ENCODE peak calls at places on chromosomes 11 and 22, in ten cellular contexts. One of them, this sample, is unnamed.

GRCh38 chr11:102422817-102423725 is 29.5 kb downstream of the TMEM123 start:
- DNase-seq in stimulated activated CD4-positive, alpha-beta T cell treated with anti-CD3 and anti-CD28 coated beads, Interleukin-4, amount 100 ng/mL, for 24 hours: no peak
- DNase-seq in caudate nucleus: no peak
- DNase-seq in epithelial cell of esophagus: no peak
- DNase-seq in T-helper 22 cell: no peak
- DNase-seq in NCI-H345: no peak
- DNase-seq in stimulated activated CD8-positive, alpha-beta memory T cell treated with anti-CD3 and anti-CD28 coated beads, Interleukin-15, amount 100 ng/mL, for 4 hours: no peak
- DNase-seq in activated CD4-positive, alpha-beta T cell treated with anti-CD3 and anti-CD28 coated beads for 24 hours: no peak
- DNase-seq in NCI-H460: no peak
- DNase-seq in NB4: no peak
- DNase-seq in this sample: no peak

GRCh38 chr22:36197601-36198146 is 3.9 kb downstream of the APOL4 start:
- DNase-seq in stimulated activated CD4-positive, alpha-beta T cell treated with anti-CD3 and anti-CD28 coated beads, Interleukin-4, amount 100 ng/mL, for 24 hours: no peak
- DNase-seq in caudate nucleus: no peak
- DNase-seq in epithelial cell of esophagus: no peak
- DNase-seq in T-helper 22 cell: no peak
- DNase-seq in NCI-H345: no peak
- DNase-seq in stimulated activated CD8-positive, alpha-beta memory T cell treated with anti-CD3 and anti-CD28 coated beads, Interleukin-15, amount 100 ng/mL, for 4 hours: no peak
- DNase-seq in activated CD4-positive, alpha-beta T cell treated with anti-CD3 and anti-CD28 coated beads for 24 hours: no peak
- DNase-seq in NCI-H460: no peak
- DNase-seq in NB4: peak; percentile 75
- DNase-seq in this sample: peak; percentile 73

GRCh38 chr22:44707178-44707577 is 5.2 kb downstream of the PRR5 start:
- DNase-seq in stimulated activated CD4-positive, alpha-beta T cell treated with anti-CD3 and anti-CD28 coated beads, Interleukin-4, amount 100 ng/mL, for 24 hours: no peak
- DNase-seq in caudate nucleus: no peak
- DNase-seq in epithelial cell of esophagus: no peak
- DNase-seq in T-helper 22 cell: no peak
- DNase-seq in NCI-H345: no peak
- DNase-seq in stimulated activated CD8-positive, alpha-beta memory T cell treated with anti-CD3 and anti-CD28 coated beads, Interleukin-15, amount 100 ng/mL, for 4 hours: no peak
- DNase-seq in activated CD4-positive, alpha-beta T cell treated with anti-CD3 and anti-CD28 coated beads for 24 hours: no peak
- DNase-seq in NCI-H460: no peak
- DNase-seq in NB4: no peak
- DNase-seq in this sample: no peak

GRCh38 chr11:62842171-62842717 is 2.9 kb upstream of the WDR74 start:
- DNase-seq in stimulated activated CD4-positive, alpha-beta T cell treated with anti-CD3 and anti-CD28 coated beads, Interleukin-4, amount 100 ng/mL, for 24 hours: peak; percentile 37
- DNase-seq in caudate nucleus: no peak
- DNase-seq in epithelial cell of esophagus: no peak
- DNase-seq in T-helper 22 cell: peak; percentile 22
- DNase-seq in NCI-H345: no peak
- DNase-seq in stimulated activated CD8-positive, alpha-beta memory T cell treated with anti-CD3 and anti-CD28 coated beads, Interleukin-15, amount 100 ng/mL, for 4 hours: no peak
- DNase-seq in activated CD4-positive, alpha-beta T cell treated with anti-CD3 and anti-CD28 coated beads for 24 hours: no peak
- DNase-seq in NCI-H460: no peak
- DNase-seq in NB4: peak; percentile 70
- DNase-seq in this sample: peak; percentile 42

GRCh38 chr11:45272701-45273100 is 13.4 kb downstream of the SYT13 start:
- DNase-seq in stimulated activated CD4-positive, alpha-beta T cell treated with anti-CD3 and anti-CD28 coated beads, Interleukin-4, amount 100 ng/mL, for 24 hours: no peak
- DNase-seq in caudate nucleus: no peak
- DNase-seq in epithelial cell of esophagus: peak; percentile 21
- DNase-seq in T-helper 22 cell: no peak
- DNase-seq in NCI-H345: peak; percentile 61
- DNase-seq in stimulated activated CD8-positive, alpha-beta memory T cell treated with anti-CD3 and anti-CD28 coated beads, Interleukin-15, amount 100 ng/mL, for 4 hours: no peak
- DNase-seq in activated CD4-positive, alpha-beta T cell treated with anti-CD3 and anti-CD28 coated beads for 24 hours: no peak
- DNase-seq in NCI-H460: no peak
- DNase-seq in NB4: no peak
- DNase-seq in this sample: no peak

GRCh38 chr11:76769071-76769560 is 14.0 kb upstream of the TSKU start:
- DNase-seq in stimulated activated CD4-positive, alpha-beta T cell treated with anti-CD3 and anti-CD28 coated beads, Interleukin-4, amount 100 ng/mL, for 24 hours: no peak
- DNase-seq in caudate nucleus: no peak
- DNase-seq in epithelial cell of esophagus: no peak
- DNase-seq in T-helper 22 cell: no peak
- DNase-seq in NCI-H345: no peak
- DNase-seq in stimulated activated CD8-positive, alpha-beta memory T cell treated with anti-CD3 and anti-CD28 coated beads, Interleukin-15, amount 100 ng/mL, for 4 hours: no peak
- DNase-seq in activated CD4-positive, alpha-beta T cell treated with anti-CD3 and anti-CD28 coated beads for 24 hours: no peak
- DNase-seq in NCI-H460: peak; percentile 79
- DNase-seq in NB4: peak; percentile 74
- DNase-seq in this sample: no peak

GRCh38 chr11:84549221-84549620 is 1077.9 kb downstream of the DLG2 start:
- DNase-seq in stimulated activated CD4-positive, alpha-beta T cell treated with anti-CD3 and anti-CD28 coated beads, Interleukin-4, amount 100 ng/mL, for 24 hours: no peak
- DNase-seq in caudate nucleus: no peak
- DNase-seq in epithelial cell of esophagus: no peak
- DNase-seq in T-helper 22 cell: no peak
- DNase-seq in NCI-H345: no peak
- DNase-seq in stimulated activated CD8-positive, alpha-beta memory T cell treated with anti-CD3 and anti-CD28 coated beads, Interleukin-15, amount 100 ng/mL, for 4 hours: no peak
- DNase-seq in activated CD4-positive, alpha-beta T cell treated with anti-CD3 and anti-CD28 coated beads for 24 hours: no peak
- DNase-seq in NCI-H460: no peak
- DNase-seq in NB4: no peak
- DNase-seq in this sample: no peak

GRCh38 chr11:75287579-75287978 is 47.0 kb downstream of the TPBGL start:
- DNase-seq in stimulated activated CD4-positive, alpha-beta T cell treated with anti-CD3 and anti-CD28 coated beads, Interleukin-4, amount 100 ng/mL, for 24 hours: no peak
- DNase-seq in caudate nucleus: no peak
- DNase-seq in epithelial cell of esophagus: no peak
- DNase-seq in T-helper 22 cell: no peak
- DNase-seq in NCI-H345: no peak
- DNase-seq in stimulated activated CD8-positive, alpha-beta memory T cell treated with anti-CD3 and anti-CD28 coated beads, Interleukin-15, amount 100 ng/mL, for 4 hours: no peak
- DNase-seq in activated CD4-positive, alpha-beta T cell treated with anti-CD3 and anti-CD28 coated beads for 24 hours: no peak
- DNase-seq in NCI-H460: no peak
- DNase-seq in NB4: no peak
- DNase-seq in this sample: no peak

GRCh38 chr22:27669798-27670599 is 131.6 kb downstream of the MN1 start:
- DNase-seq in stimulated activated CD4-positive, alpha-beta T cell treated with anti-CD3 and anti-CD28 coated beads, Interleukin-4, amount 100 ng/mL, for 24 hours: no peak
- DNase-seq in caudate nucleus: no peak
- DNase-seq in epithelial cell of esophagus: no peak
- DNase-seq in T-helper 22 cell: no peak
- DNase-seq in NCI-H345: no peak
- DNase-seq in stimulated activated CD8-positive, alpha-beta memory T cell treated with anti-CD3 and anti-CD28 coated beads, Interleukin-15, amount 100 ng/mL, for 4 hours: no peak
- DNase-seq in activated CD4-positive, alpha-beta T cell treated with anti-CD3 and anti-CD28 coated beads for 24 hours: no peak
- DNase-seq in NCI-H460: no peak
- DNase-seq in NB4: peak; percentile 56
- DNase-seq in this sample: no peak

GRCh38 chr11:9753031-9753430 is 89.2 kb downstream of the SWAP70 start:
- DNase-seq in stimulated activated CD4-positive, alpha-beta T cell treated with anti-CD3 and anti-CD28 coated beads, Interleukin-4, amount 100 ng/mL, for 24 hours: no peak
- DNase-seq in caudate nucleus: no peak
- DNase-seq in epithelial cell of esophagus: peak; percentile 74
- DNase-seq in T-helper 22 cell: no peak
- DNase-seq in NCI-H345: no peak
- DNase-seq in stimulated activated CD8-positive, alpha-beta memory T cell treated with anti-CD3 and anti-CD28 coated beads, Interleukin-15, amount 100 ng/mL, for 4 hours: no peak
- DNase-seq in activated CD4-positive, alpha-beta T cell treated with anti-CD3 and anti-CD28 coated beads for 24 hours: no peak
- DNase-seq in NCI-H460: no peak
- DNase-seq in NB4: peak; percentile 84
- DNase-seq in this sample: peak; percentile 37

This sample was measured in KBM-7.